ENCODE peak calls at places on chromosome 18, in ten cellular contexts. W is neural progenitor cell; C is glomerular endothelial cell; S is neural crest cell; I is GM12891; H is Kasumi-1; F is nephron progenitor cell; L is HS-27A; U is stimulated activated CD4-positive, alpha-beta T cell treated with anti-CD3 and anti-CD28 coated beads, Interleukin-1b, Interleukin-23, amount 100 ng/mL, for 24 hours; Z is NCI-H446. Q is an unnamed sample.

GRCh38 chr18:905948-906415 is 1.3 kb downstream of the ADCYAP1 start:
- DNase-seq in U (no peak), Z (no peak), W (peak; percentile 45), C (no peak), L (no peak), S (no peak), I (no peak), H (no peak), F (peak; percentile 27), Q (peak; percentile 68)

GRCh38 chr18:22709288-22710060 is 223.7 kb upstream of the RBBP8 start:
- DNase-seq in Z (no peak), W (no peak), U (no peak), I (no peak), S (no peak), L (no peak), C (no peak), F (no peak), H (no peak), Q (no peak)

GRCh38 chr18:30763913-30764350 is 278.6 kb downstream of the DSC3 start:
- DNase-seq in W (peak; percentile 72), U (no peak), I (no peak), C (no peak), Z (no peak), H (no peak), S (no peak), F (peak; percentile 2), L (no peak), Q (no peak)

GRCh38 chr18:57134564-57135211 is 12.2 kb upstream of the BOD1L2 start:
- DNase-seq in W (peak; percentile 25), C (no peak), I (no peak), H (no peak), U (no peak), L (no peak), Z (no peak), S (no peak), F (no peak), Q (no peak)

GRCh38 chr18:24380163-24380747 is 17.4 kb downstream of the OSBPL1A start:
- DNase-seq in Z (no peak), H (no peak), I (no peak), S (no peak), F (no peak), C (no peak), W (no peak), L (no peak), U (no peak), Q (no peak)

GRCh38 chr18:55287146-55287806 is 300.7 kb downstream of the TCF4 start:
- DNase-seq in W (peak; percentile 7), C (no peak), S (no peak), Z (no peak), F (no peak), I (no peak), U (no peak), L (no peak), H (no peak), Q (no peak)

GRCh38 chr18:46374850-46375249 is 270.7 kb downstream of the HAUS1 start:
- DNase-seq in Z (no peak), I (no peak), S (no peak), U (no peak), H (no peak), F (no peak), W (peak; percentile 24), C (no peak), L (no peak), Q (no peak)

GRCh38 chr18:3916082-3916481 is 466.1 kb downstream of the TGIF1 start:
- DNase-seq in F (no peak), C (no peak), U (no peak), L (no peak), W (no peak), S (no peak), H (no peak), I (no peak), Z (peak; percentile 73), Q (no peak)

GRCh38 chr18:6022089-6022444 is 126.7 kb upstream of the TMEM200C start:
- DNase-seq in C (no peak), W (no peak), F (no peak), Z (no peak), H (no peak), U (no peak), I (no peak), S (no peak), L (no peak), Q (no peak)

GRCh38 chr18:68549257-68549871 is 165.5 kb downstream of the TMX3 start:
- DNase-seq in U (no peak), W (no peak), S (no peak), L (peak; percentile 29), C (no peak), H (no peak), F (no peak), I (no peak), Z (no peak), Q (no peak)

GRCh38 chr18:42765225-42765624 is 350.3 kb downstream of the RIT2 start:
- DNase-seq in L (no peak), F (no peak), H (no peak), W (no peak), Z (no peak), U (no peak), C (no peak), S (no peak), I (no peak), Q (no peak)

GRCh38 chr18:68438983-68439382 is 275.9 kb downstream of the TMX3 start:
- DNase-seq in L (no peak), C (no peak), I (no peak), H (peak; percentile 7), W (peak; percentile 72), F (no peak), Z (no peak), S (no peak), U (no peak), Q (no peak)

GRCh38 chr18:58337688-58338087 is 291.2 kb downstream of the ALPK2 start:
- DNase-seq in F (no peak), Z (peak; percentile 23), L (no peak), U (no peak), S (no peak), C (no peak), I (no peak), W (no peak), H (no peak), Q (no peak)

GRCh38 chr18:3111523-3112240 is 98.7 kb upstream of the LPIN2 start:
- DNase-seq in W (no peak), H (no peak), U (no peak), L (peak; percentile 23), S (no peak), C (no peak), F (no peak), I (no peak), Z (no peak), Q (no peak)

GRCh38 chr18:5967666-5968065 is 72.3 kb upstream of the TMEM200C start:
- DNase-seq in I (no peak), S (no peak), F (no peak), C (no peak), U (no peak), Z (no peak), H (no peak), L (no peak), W (no peak), Q (no peak)

GRCh38 chr18:25561923-25562322 is 210.0 kb upstream of the ZNF521 start:
- DNase-seq in F (peak; percentile 21), L (no peak), H (peak; percentile 43), C (no peak), Z (peak; percentile 24), W (peak; percentile 48), I (peak; percentile 2), U (no peak), S (peak; percentile 26), Q (no peak)

GRCh38 chr18:45569566-45569965 is 45.7 kb upstream of the SLC14A2 start:
- DNase-seq in F (no peak), Z (peak; percentile 85), I (no peak), W (no peak), L (no peak), S (no peak), H (no peak), C (no peak), U (no peak), Q (no peak)

GRCh38 chr18:79400091-79400590 is 4.4 kb downstream of the NFATC1 start:
- DNase-seq in H (no peak), U (no peak), W (peak; percentile 63), F (peak; percentile 56), L (no peak), Z (no peak), I (peak; percentile 72), S (no peak), C (no peak), Q (peak; percentile 86)

Q was measured in HuH-7.5.